ENCODE peak calls at places on chromosome 3, in six cellular contexts. One of them, this sample, is unnamed.

GRCh38 chr3:170614214-170614966 is 28.5 kb upstream of the SLC7A14 start:
- DNase-seq in foreskin fibroblast: peak; percentile 88
- DNase-seq in midbrain: no peak
- DNase-seq in stimulated activated CD8-positive, alpha-beta memory T cell treated with anti-CD3 and anti-CD28 coated beads, Interleukin-7, amount 100 ng/mL, for 4 hours: no peak
- DNase-seq in cardiac fibroblast: peak; percentile 84
- DNase-seq in NCI-H1105 treated with DMSO at 0.1 percent for 48 hours: no peak
- DNase-seq in this sample: no peak

GRCh38 chr3:49869525-49870126 is at the start of gene CAMKV:
- DNase-seq in foreskin fibroblast: no peak
- DNase-seq in midbrain: no peak
- DNase-seq in stimulated activated CD8-positive, alpha-beta memory T cell treated with anti-CD3 and anti-CD28 coated beads, Interleukin-7, amount 100 ng/mL, for 4 hours: no peak
- DNase-seq in cardiac fibroblast: no peak
- DNase-seq in NCI-H1105 treated with DMSO at 0.1 percent for 48 hours: peak; percentile 23
- DNase-seq in this sample: peak; percentile 48

GRCh38 chr3:196496183-196496582 is 7.4 kb downstream of the RNF168 start:
- DNase-seq in foreskin fibroblast: no peak
- DNase-seq in midbrain: no peak
- DNase-seq in stimulated activated CD8-positive, alpha-beta memory T cell treated with anti-CD3 and anti-CD28 coated beads, Interleukin-7, amount 100 ng/mL, for 4 hours: no peak
- DNase-seq in cardiac fibroblast: no peak
- DNase-seq in NCI-H1105 treated with DMSO at 0.1 percent for 48 hours: no peak
- DNase-seq in this sample: no peak

GRCh38 chr3:45798034-45798433 is 1.7 kb upstream of the SLC6A20 start:
- DNase-seq in foreskin fibroblast: no peak
- DNase-seq in midbrain: no peak
- DNase-seq in stimulated activated CD8-positive, alpha-beta memory T cell treated with anti-CD3 and anti-CD28 coated beads, Interleukin-7, amount 100 ng/mL, for 4 hours: no peak
- DNase-seq in cardiac fibroblast: no peak
- DNase-seq in NCI-H1105 treated with DMSO at 0.1 percent for 48 hours: no peak
- DNase-seq in this sample: no peak

GRCh38 chr3:171673951-171674350 is 136.3 kb downstream of the PLD1 start:
- DNase-seq in foreskin fibroblast: no peak
- DNase-seq in midbrain: no peak
- DNase-seq in stimulated activated CD8-positive, alpha-beta memory T cell treated with anti-CD3 and anti-CD28 coated beads, Interleukin-7, amount 100 ng/mL, for 4 hours: no peak
- DNase-seq in cardiac fibroblast: no peak
- DNase-seq in NCI-H1105 treated with DMSO at 0.1 percent for 48 hours: no peak
- DNase-seq in this sample: no peak

GRCh38 chr3:169847896-169848295 is 21.8 kb downstream of the LRRC31 start:
- DNase-seq in foreskin fibroblast: no peak
- DNase-seq in midbrain: no peak
- DNase-seq in stimulated activated CD8-positive, alpha-beta memory T cell treated with anti-CD3 and anti-CD28 coated beads, Interleukin-7, amount 100 ng/mL, for 4 hours: no peak
- DNase-seq in cardiac fibroblast: no peak
- DNase-seq in NCI-H1105 treated with DMSO at 0.1 percent for 48 hours: peak; percentile 97
- DNase-seq in this sample: peak; percentile 96

GRCh38 chr3:53890726-53891499 is 746 bp downstream of the SELENOK start:
- DNase-seq in foreskin fibroblast: no peak
- DNase-seq in midbrain: no peak
- DNase-seq in stimulated activated CD8-positive, alpha-beta memory T cell treated with anti-CD3 and anti-CD28 coated beads, Interleukin-7, amount 100 ng/mL, for 4 hours: peak; percentile 15
- DNase-seq in cardiac fibroblast: peak; percentile 41
- DNase-seq in NCI-H1105 treated with DMSO at 0.1 percent for 48 hours: peak; percentile 15
- DNase-seq in this sample: no peak

GRCh38 chr3:172546105-172546504 is 22.9 kb upstream of the TNFSF10 start:
- DNase-seq in foreskin fibroblast: no peak
- DNase-seq in midbrain: no peak
- DNase-seq in stimulated activated CD8-positive, alpha-beta memory T cell treated with anti-CD3 and anti-CD28 coated beads, Interleukin-7, amount 100 ng/mL, for 4 hours: no peak
- DNase-seq in cardiac fibroblast: no peak
- DNase-seq in NCI-H1105 treated with DMSO at 0.1 percent for 48 hours: no peak
- DNase-seq in this sample: no peak

This sample was measured in NCI-H2171 treated with DMSO at 0.1 percent for 48 hours.